ENCODE peak calls at places on chromosome 7, in eight cellular contexts. T is IMR-90, R is heart left ventricle, I is A549, F is tibial nerve, L is transverse colon, B is prostate gland, P is ovary. S is an unnamed sample.

GRCh38 chr7:109336531-109336930 is 766.9 kb downstream of the DNAJB9 start:
- DNase-seq in R (no peak), I (no peak), T (no peak), L (no peak), P (no peak), F (no peak), B (no peak), S (no peak)

GRCh38 chr7:16399916-16400895 is 21.1 kb downstream of the CRPPA start:
- DNase-seq in I (peak; percentile 28), F (no peak), P (no peak), T (peak; percentile 2), R (no peak), B (no peak), L (no peak), S (no peak)

GRCh38 chr7:105816270-105816843 is 60.0 kb downstream of the ATXN7L1 start:
- DNase-seq in R (no peak), T (no peak), L (no peak), F (no peak), I (no peak), B (no peak), P (no peak), S (no peak)

GRCh38 chr7:20661884-20662283 is 46.4 kb downstream of the ABCB5 start:
- DNase-seq in P (no peak), R (no peak), I (no peak), B (no peak), T (no peak), L (no peak), F (no peak), S (no peak)

GRCh38 chr7:129898007-129898406 is 54.8 kb downstream of the UBE2H start:
- DNase-seq in F (no peak), L (no peak), R (no peak), T (no peak), I (no peak), B (no peak), P (no peak), S (no peak)

GRCh38 chr7:127751062-127751722 is 99.2 kb downstream of the SND1 start:
- DNase-seq in L (no peak), I (no peak), R (no peak), P (no peak), B (no peak), T (peak; percentile 89), F (no peak), S (peak; percentile 44)

GRCh38 chr7:34187908-34188307 is 282.6 kb downstream of the BMPER start:
- DNase-seq in R (no peak), T (peak; percentile 44), I (no peak), P (no peak), F (no peak), B (no peak), L (no peak), S (no peak)

GRCh38 chr7:153523320-153524015 is 528.7 kb upstream of the DPP6 start:
- DNase-seq in B (no peak), L (no peak), P (no peak), I (no peak), T (no peak), F (no peak), R (no peak), S (no peak)

GRCh38 chr7:96055717-96056116 is 266.2 kb downstream of the SLC25A13 start:
- DNase-seq in I (no peak), T (no peak), B (no peak), P (no peak), L (no peak), F (no peak), R (no peak), S (no peak)

GRCh38 chr7:97002555-97003261 is 2.6 kb upstream of the DLX6 start:
- DNase-seq in L (no peak), F (no peak), I (no peak), R (no peak), B (no peak), T (no peak), P (no peak), S (no peak)

GRCh38 chr7:134047675-134048074 is 79.5 kb upstream of the LRGUK start:
- DNase-seq in F (no peak), T (no peak), P (no peak), R (no peak), I (no peak), L (no peak), B (no peak), S (no peak)

GRCh38 chr7:151402029-151402835 is 7.6 kb downstream of the WDR86 start:
- DNase-seq in R (no peak), B (no peak), I (no peak), F (no peak), T (no peak), L (no peak), P (no peak), S (no peak)

GRCh38 chr7:95246935-95247370 is 77.4 kb downstream of the PON1 start:
- DNase-seq in I (peak; percentile 89), F (peak; percentile 65), T (peak; percentile 62), P (peak; percentile 27), L (peak; percentile 52), B (peak; percentile 17), R (peak; percentile 29), S (peak; percentile 44)

DNA sequence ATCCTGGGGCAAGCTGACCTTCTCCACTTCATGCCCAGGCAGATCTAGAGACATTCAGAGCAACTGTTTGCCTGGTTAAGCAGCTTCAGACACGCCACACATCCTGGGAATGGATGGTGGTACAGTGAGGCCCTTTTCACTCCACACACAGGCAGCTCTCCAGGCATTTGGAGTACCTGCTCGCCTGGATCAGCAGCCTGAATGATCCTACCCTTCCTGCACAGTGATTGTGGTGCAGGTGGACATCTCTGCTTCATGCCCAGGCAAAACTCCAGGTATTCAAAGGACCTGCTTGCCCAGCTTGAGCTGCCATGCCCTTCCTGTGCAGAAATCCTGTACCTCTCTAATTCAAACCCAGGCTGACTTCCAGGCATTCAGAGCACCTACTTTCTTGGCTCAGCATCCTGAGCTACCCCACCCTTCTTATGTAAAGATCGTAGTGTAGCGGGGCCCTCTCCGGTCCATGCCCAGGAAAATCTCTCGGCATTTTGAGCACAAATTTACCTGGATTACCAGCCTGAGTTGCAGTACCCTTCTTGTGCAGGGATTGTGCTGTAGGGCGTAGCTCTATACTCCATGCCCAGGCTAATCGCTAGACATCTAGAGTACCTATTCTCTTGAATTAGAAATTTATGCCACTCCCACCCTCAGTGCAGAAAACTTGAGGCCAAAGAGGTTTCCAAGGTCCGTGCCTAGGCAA is 972.8 kb downstream of the ANKRD7 start:
- DNase-seq in T (no peak), P (no peak), F (no peak), L (no peak), B (no peak), I (no peak), R (no peak), S (no peak)
- H3K4me3 ChIP-seq in T (no peak overlapping the region), P (no peak overlapping the region), F (no peak overlapping the region), L (no peak overlapping the region), B (no peak overlapping the region), I (no peak overlapping the region), R (no peak overlapping the region), S (no peak overlapping the region)

GRCh38 chr7:75694636-75695035 is 44.1 kb downstream of the HIP1 start:
- DNase-seq in T (no peak), F (no peak), L (no peak), P (no peak), B (no peak), R (no peak), I (no peak), S (no peak)
- TF ChIP-seq POLR2A in T (no peak), F (no peak), L (no peak), P (no peak), B (no peak), R (no peak), I (no peak), S (no peak)

GRCh38 chr7:2202361-2202761 is 30.4 kb downstream of the MAD1L1 start:
- DNase-seq in F (no peak), I (no peak), B (no peak), P (no peak), L (no peak), R (no peak), T (no peak), S (no peak)

GRCh38 chr7:2203551-2204300 is 29.0 kb downstream of the MAD1L1 start:
- DNase-seq in I (no peak), L (no peak), F (no peak), R (no peak), T (peak; percentile 15), B (no peak), P (peak; percentile 65), S (no peak)

GRCh38 chr7:2201686-2202360 is 30.9 kb downstream of the MAD1L1 start:
- DNase-seq in I (no peak), L (no peak), P (peak; percentile 67), T (no peak), F (no peak), B (no peak), R (no peak), S (no peak)

GRCh38 chr7:2204446-2204845 is 28.3 kb downstream of the MAD1L1 start:
- DNase-seq in B (no peak), I (no peak), T (no peak), L (no peak), R (no peak), P (no peak), F (no peak), S (no peak)

GRCh38 chr7:2202901-2203550 is 29.7 kb downstream of the MAD1L1 start:
- DNase-seq in B (no peak), P (peak; percentile 42), R (no peak), L (no peak), T (no peak), I (no peak), F (no peak), S (no peak)
- H3K27ac ChIP-seq in B (no peak overlapping the region), P (no peak overlapping the region), R (no peak overlapping the region), L (no peak overlapping the region), T (no peak overlapping the region), I (no peak overlapping the region), F (no peak overlapping the region), S (no peak overlapping the region)

GRCh38 chr7:99392046-99392445 is 16.4 kb downstream of the PDAP1 start:
- DNase-seq in P (no peak), I (no peak), R (no peak), B (no peak), T (no peak), F (no peak), L (peak; percentile 41), S (no peak)
- H3K4me3 ChIP-seq in P (no peak overlapping the region), I (no peak overlapping the region), R (no peak overlapping the region), B (peak overlapping the region; percentile 42), T (no peak overlapping the region), F (no peak overlapping the region), L (peak overlapping the region; percentile 51), S (no peak overlapping the region)

GRCh38 chr7:131111081-131111576 is 216.5 kb upstream of the MKLN1 start:
- DNase-seq in F (peak; percentile 47), B (peak; percentile 44), I (peak; percentile 90), T (peak; percentile 90), L (peak; percentile 15), P (no peak), R (no peak), S (no peak)
- TF ChIP-seq POLR2A in F (no peak), B (no peak), I (no peak), T (peak; percentile 80), L (no peak), P (no peak), R (peak; percentile 42), S (no peak)

DNA sequence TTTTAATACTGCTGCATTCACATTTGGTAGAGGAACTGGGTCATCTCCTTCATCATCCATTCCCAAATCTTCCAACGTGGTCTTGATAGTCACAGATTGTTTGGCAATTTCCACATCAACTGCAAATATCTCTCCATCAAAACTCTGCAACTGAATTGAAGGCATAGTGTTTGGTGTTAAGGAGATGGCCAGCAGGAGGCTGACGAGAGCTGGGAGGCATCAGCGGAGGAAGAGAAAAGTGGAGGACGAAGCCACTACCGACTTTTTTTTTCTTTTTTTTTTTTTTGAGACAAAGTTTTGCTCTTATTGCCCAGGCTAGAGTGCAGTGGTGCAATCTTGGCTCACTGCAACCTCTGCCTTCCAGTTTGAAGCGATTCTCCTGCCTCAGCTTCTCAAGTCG is 205.0 kb upstream of the KCTD7 start:
- DNase-seq in L (no peak), R (no peak), I (no peak), B (no peak), F (no peak), P (no peak), T (no peak), S (no peak)
- H3K27ac ChIP-seq in L (no peak overlapping the region), R (no peak overlapping the region), I (no peak overlapping the region), B (no peak overlapping the region), F (no peak overlapping the region), P (no peak overlapping the region), T (no peak overlapping the region), S (no peak overlapping the region)